ENCODE peak calls at places on chromosome 20, in seven cellular contexts. F is psoas muscle, R is Peyer's patch, E is PC-3, T is fibroblast of lung, N is pancreas, M is GM06990. U is an unnamed sample. For H3K36me3, the result is how much of the 10 kb centered on the place peaks cover.

GRCh38 chr20:53216856-53217576 is 244.9 kb downstream of the TSHZ2 start:
- DNase-seq in F (peak), R (peak), E (peak), T (peak), N (peak), M (peak), U (peak)

GRCh38 chr20:14498809-14499208 is 161.4 kb upstream of the FLRT3 start:
- DNase-seq in F (no peak), R (no peak), E (no peak), T (no peak), N (no peak), M (peak), U (no peak)

GRCh38 chr20:51678041-51678697 is 90.0 kb downstream of the ATP9A start:
- DNase-seq in F (no peak), R (no peak), E (no peak), T (peak), N (no peak), M (no peak), U (no peak)

GRCh38 chr20:25289886-25290597 is 42.2 kb downstream of the PYGB start:
- DNase-seq in F (no peak), R (no peak), E (no peak), T (no peak), N (no peak), M (no peak), U (no peak)

GRCh38 chr20:58754584-58754983 is 62.0 kb downstream of the NPEPL1 start:
- DNase-seq in F (no peak), R (no peak), E (no peak), T (no peak), N (no peak), M (no peak), U (no peak)

GRCh38 chr20:23629017-23629541 is 8.7 kb downstream of the CST3 start:
- DNase-seq in F (peak), R (peak), E (peak), T (peak), N (no peak), M (no peak), U (peak)

GRCh38 chr20:58891076-58891685 is 38.7 kb downstream of the GNAS start:
- DNase-seq in F (peak), R (peak), E (peak), T (peak), N (peak), M (peak), U (no peak)

GRCh38 chr20:19769516-19769915 is 11.5 kb downstream of the RIN2 start:
- DNase-seq in F (no peak), R (no peak), E (no peak), T (no peak), N (no peak), M (no peak), U (no peak)

GRCh38 chr20:1469306-1469905 is 2.8 kb upstream of the NSFL1C start:
- DNase-seq in F (no peak), R (no peak), E (no peak), T (no peak), N (peak), M (no peak), U (no peak)

GRCh38 chr20:56624786-56625681 is 4.1 kb upstream of the TFAP2C start:
- DNase-seq in F (no peak), R (no peak), E (no peak), T (no peak), N (no peak), M (peak), U (no peak)

GRCh38 chr20:25247100-25247665 is 702 bp upstream of the PYGB start:
- DNase-seq in F (peak), R (peak), E (peak), T (peak), N (peak), M (no peak), U (peak)

GRCh38 chr20:39706089-39706721 is 744.1 kb downstream of the DHX35 start:
- DNase-seq in F (peak), R (no peak), E (no peak), T (peak), N (no peak), M (no peak), U (no peak)

GRCh38 chr20:20303320-20303719 is 64.6 kb upstream of the INSM1 start:
- DNase-seq in F (no peak), R (no peak), E (no peak), T (no peak), N (no peak), M (no peak), U (no peak)

GRCh38 chr20:62576815-62577214 is 65.5 kb upstream of the SLCO4A1 start:
- DNase-seq in F (no peak), R (no peak), E (peak), T (peak), N (no peak), M (no peak), U (no peak)

GRCh38 chr20:25022680-25023079 is 30.1 kb upstream of the APMAP start:
- DNase-seq in F (no peak), R (peak), E (peak), T (no peak), N (peak), M (no peak), U (peak)

GRCh38 chr20:31643522-31643921 is 5.8 kb downstream of the COX4I2 start:
- DNase-seq in F (no peak), R (no peak), E (no peak), T (no peak), N (no peak), M (no peak), U (no peak)

GRCh38 chr20:33674294-33675126 is at the start of gene NECAB3:
- DNase-seq in F (peak), R (peak), E (peak), T (peak), N (peak), M (peak), U (peak)

GRCh38 chr20:50713677-50714101 is 17.7 kb upstream of the PARD6B start:
- DNase-seq in F (no peak), R (no peak), E (peak), T (peak), N (peak), M (no peak), U (peak)

GRCh38 chr20:8428988-8429387 is 296.9 kb downstream of the PLCB1 start:
- DNase-seq in F (no peak), R (no peak), E (no peak), T (no peak), N (no peak), M (no peak), U (no peak)

GRCh38 chr20:25233016-25233772 is 14.7 kb upstream of the PYGB start:
- DNase-seq in F (peak), R (peak), E (peak), T (peak), N (peak), M (no peak), U (peak)

GRCh38 chr20:61856626-61857413 is 208.9 kb downstream of the TAF4 start:
- DNase-seq in F (no peak), R (no peak), E (no peak), T (no peak), N (no peak), M (no peak), U (no peak)

GRCh38 chr20:25254571-25254970 is 6.7 kb downstream of the PYGB start:
- DNase-seq in F (no peak), R (no peak), E (no peak), T (no peak), N (no peak), M (no peak), U (no peak)

GRCh38 chr20:61857884-61858283 is 207.8 kb downstream of the TAF4 start:
- DNase-seq in F (no peak), R (no peak), E (no peak), T (no peak), N (no peak), M (no peak), U (no peak)

GRCh38 chr20:52610749-52611148 is 361.4 kb upstream of the TSHZ2 start:
- DNase-seq in F (no peak), R (no peak), E (no peak), T (no peak), N (no peak), M (no peak), U (no peak)

GRCh38 chr20:8020314-8021079 is 936 bp upstream of the TMX4 start:
- DNase-seq in F (no peak), R (no peak), E (peak), T (peak), N (no peak), M (peak), U (no peak)

GRCh38 chr20:57161478-57162194 is 104.8 kb downstream of the BMP7 start:
- DNase-seq in F (no peak), R (no peak), E (no peak), T (no peak), N (no peak), M (no peak), U (no peak)

GRCh38 chr20:34022154-34022842 is 28.6 kb downstream of the RALY start:
- DNase-seq in F (no peak), R (no peak), E (peak), T (no peak), N (no peak), M (peak), U (peak)

GRCh38 chr20:50313827-50314226 is 123.2 kb downstream of the CEBPB start:
- DNase-seq in F (no peak), R (no peak), E (no peak), T (no peak), N (no peak), M (no peak), U (no peak)

GRCh38 chr20:33554914-33555420 is 65.1 kb downstream of the CBFA2T2 start:
- DNase-seq in F (no peak), R (no peak), E (peak), T (peak), N (peak), M (peak), U (peak)

GRCh38 chr20:33933469-33933909 is 60.2 kb upstream of the RALY start:
- DNase-seq in F (peak), R (peak), E (peak), T (no peak), N (peak), M (peak), U (peak)

DNA sequence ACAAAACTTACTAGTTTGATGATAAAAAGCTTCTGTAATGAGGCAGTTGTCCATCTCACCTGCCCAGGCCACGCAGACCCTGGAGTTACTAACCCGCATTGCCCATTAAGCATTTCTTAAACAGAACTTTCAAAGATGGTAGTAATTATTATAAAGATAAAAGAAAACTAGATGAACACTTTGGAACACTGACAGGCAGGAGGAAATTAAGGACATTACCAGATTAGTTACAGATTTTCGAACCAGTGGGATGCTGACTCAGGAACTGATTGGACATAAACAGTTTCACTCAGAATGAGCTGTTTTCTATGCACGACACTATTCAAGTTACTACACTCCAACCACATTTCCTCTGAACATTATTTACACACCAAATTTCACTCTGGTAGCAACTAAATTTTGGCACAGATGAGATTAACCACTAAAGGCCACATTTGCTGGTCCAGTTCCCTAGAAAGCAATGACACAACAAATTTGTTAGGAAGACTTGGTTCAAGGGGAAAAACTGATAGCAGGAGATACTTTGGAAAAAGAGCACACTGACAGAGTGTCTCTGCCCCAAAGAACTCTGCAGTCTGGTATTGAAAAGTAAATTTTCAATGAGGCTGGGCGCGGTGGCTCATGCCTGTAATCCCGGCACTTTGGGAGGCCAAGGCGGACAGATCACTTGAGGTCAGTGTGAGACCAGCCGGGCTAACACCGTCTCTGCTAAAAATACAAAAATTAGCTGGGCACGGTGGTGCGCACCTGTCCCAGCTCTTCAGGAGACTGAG is 3.0 kb downstream of the ROMO1 start:
- DNase-seq in F (no peak), R (no peak), E (no peak), T (peak), N (no peak), M (no peak), U (no peak)
- H3K36me3 ChIP-seq in F (under half), R (half or more), E (under half), T (under half), N (under half), M (under half), U (under half)

DNA sequence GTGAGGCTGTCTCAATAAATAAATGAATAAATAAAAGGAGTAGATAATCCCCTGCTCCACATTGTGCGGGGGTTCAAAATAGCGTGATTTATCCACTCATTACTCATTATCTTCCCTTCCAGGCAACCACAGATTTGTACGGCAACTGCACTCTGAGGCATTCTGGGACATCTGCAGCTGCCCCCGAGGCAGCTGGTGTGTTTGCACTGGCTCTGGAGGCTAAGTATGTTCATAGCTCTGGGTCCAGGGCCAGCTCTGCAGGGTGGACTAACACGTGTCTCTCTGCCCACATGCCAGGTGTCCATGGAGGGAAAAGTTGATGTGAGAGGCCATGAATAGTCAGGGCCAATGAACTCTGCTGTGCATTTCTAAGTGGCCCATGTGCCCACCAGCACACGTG is 75.0 kb downstream of the BFSP1 start:
- DNase-seq in F (no peak), R (no peak), E (no peak), T (no peak), N (no peak), M (no peak), U (no peak)
- TF ChIP-seq CTCF in F (no peak), R (no peak), E (no peak), T (no peak), N (no peak), M (no peak), U (no peak)

DNA sequence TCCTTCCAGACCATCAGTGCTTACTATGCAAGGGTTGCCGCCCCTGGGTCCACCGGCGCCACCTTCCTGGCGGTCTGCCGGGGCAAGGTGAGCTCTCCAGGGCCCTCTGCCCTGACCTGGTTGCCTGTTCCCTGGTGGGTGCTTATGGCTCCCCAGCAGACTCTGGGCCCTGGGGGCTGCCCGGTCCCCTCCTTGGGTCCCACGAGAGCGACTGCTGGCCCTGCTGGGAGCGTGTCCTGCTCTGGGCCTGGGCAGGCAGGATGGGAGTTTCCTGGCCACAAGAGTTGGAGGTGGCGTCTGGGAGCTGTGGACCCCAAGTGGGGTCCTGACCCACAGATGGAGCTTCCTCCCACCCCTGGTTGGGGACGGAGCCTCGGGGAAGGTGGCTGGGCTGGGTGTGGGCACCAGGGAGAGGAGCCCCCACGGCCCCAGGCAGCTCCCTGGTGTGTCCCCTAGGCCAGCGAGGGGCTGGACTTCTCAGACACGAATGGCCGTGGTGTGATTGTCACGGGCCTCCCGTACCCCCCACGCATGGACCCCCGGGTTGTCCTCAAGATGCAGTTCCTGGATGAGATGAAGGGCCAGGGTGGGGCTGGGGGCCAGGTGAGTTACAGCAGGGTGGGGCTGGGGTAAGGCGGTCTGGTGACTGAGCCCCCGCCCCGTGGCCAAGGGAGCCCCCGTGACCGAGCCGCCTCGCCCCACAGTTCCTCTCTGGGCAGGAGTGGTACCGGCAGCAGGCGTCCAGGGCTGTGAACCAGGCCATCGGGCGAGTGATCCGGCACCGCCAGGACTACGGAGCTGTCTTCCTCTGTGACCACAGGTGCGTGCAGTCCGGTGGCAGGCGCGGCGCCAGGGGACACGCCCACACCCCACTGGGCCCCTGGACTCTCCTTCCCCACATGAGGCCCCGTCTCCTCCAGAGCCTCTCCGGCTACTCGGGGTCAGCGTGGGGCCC is 7.1 kb upstream of the TNFRSF6B start:
- DNase-seq in F (no peak), R (no peak), E (no peak), T (no peak), N (peak), M (no peak), U (no peak)
- H3K4me3 ChIP-seq in F (no peak), R (no peak), E (no peak), T (no peak), N (no peak), M (no peak), U (no peak)

DNA sequence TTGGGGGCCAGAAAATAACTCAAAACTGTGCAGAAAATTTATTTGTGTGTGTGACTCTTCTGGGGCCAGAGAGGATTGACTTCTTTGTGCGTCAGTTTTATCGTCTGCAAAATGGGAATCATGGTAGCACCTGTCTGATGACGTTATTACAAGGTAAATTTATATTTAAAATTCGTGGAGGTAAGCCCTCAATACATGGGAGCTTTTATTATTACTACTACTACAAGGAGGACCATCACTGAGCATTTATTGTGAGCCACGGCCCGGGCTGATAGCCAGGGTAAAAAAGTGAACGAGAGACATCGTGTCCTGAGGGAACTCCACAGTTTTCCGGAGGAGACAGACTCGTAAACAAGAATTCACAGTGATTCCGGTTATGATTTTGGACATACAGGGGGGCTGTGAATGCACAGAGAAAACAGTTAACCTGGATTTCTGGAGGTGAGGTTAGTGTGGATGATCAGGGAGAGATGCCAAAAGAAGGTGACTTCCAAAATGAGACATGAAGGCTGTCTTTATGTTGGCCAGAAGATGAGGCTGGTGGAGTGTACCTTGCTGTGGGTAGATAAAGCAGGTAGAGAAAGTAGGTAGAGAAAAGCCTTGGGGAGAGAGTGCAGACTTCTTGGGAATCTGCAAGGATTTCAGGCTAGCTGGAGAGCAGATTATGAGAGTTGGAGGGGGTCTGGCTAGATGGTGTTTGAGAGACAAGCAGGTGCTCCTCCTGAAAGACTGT is 10.5 kb upstream of the SERINC3 start:
- DNase-seq in F (no peak), R (no peak), E (peak), T (no peak), N (no peak), M (no peak), U (no peak)
- H3K36me3 ChIP-seq in F (under half), R (under half), E (under half), T (under half), N (under half), M (under half), U (under half)

GRCh38 chr20:36666181-36666740 is 20.3 kb upstream of the SLA2 start:
- DNase-seq in F (no peak), R (no peak), E (peak), T (peak), N (no peak), M (no peak), U (peak)
- TF ChIP-seq CTCF in F (no peak), R (peak), E (no peak), T (peak), N (no peak), M (peak), U (peak)